ENCODE peak calls at places on chromosomes 6 and 20, in nine cellular contexts. I is mucosa of descending colon, N is small intestine, A is tibial artery, V is Peyer's patch, Q is mammary epithelial cell, M is esophagus squamous epithelium, C is upper lobe of right lung, X is left ventricle myocardium inferior. D is an unnamed sample.

GRCh38 chr6:33061987-33062386 is 11.5 kb downstream of the HLA-DPA1 start:
- DNase-seq in A (no peak), I (no peak), N (no peak), Q (no peak), M (no peak), X (no peak), C (no peak), V (no peak), D (no peak)

GRCh38 chr20:11791316-11792228 is 126.1 kb upstream of the BTBD3 start:
- DNase-seq in C (no peak), V (no peak), M (no peak), N (no peak), A (no peak), X (no peak), Q (peak; percentile 78), I (no peak), D (no peak)

GRCh38 chr6:150334790-150335783 is 33.7 kb upstream of the IYD start:
- DNase-seq in V (peak; percentile 75), N (peak; percentile 63), M (no peak), I (no peak), C (no peak), X (no peak), Q (peak; percentile 67), A (no peak), D (no peak)

GRCh38 chr6:91166271-91166670 is 579.4 kb upstream of the MAP3K7 start:
- DNase-seq in Q (peak; percentile 2), C (no peak), X (no peak), V (no peak), N (no peak), A (no peak), I (no peak), M (no peak), D (no peak)

GRCh38 chr6:34970962-34971361 is 81.9 kb downstream of the ANKS1A start:
- DNase-seq in I (no peak), V (no peak), N (no peak), C (no peak), X (no peak), Q (no peak), A (no peak), M (no peak), D (no peak)

GRCh38 chr20:44618318-44618731 is 33.2 kb downstream of the ADA start:
- DNase-seq in A (no peak), Q (peak; percentile 26), C (peak; percentile 66), I (peak; percentile 65), N (peak; percentile 62), M (no peak), V (peak; percentile 68), X (peak; percentile 65), D (no peak)

GRCh38 chr6:85670573-85670972 is 27.9 kb upstream of the SYNCRIP start:
- DNase-seq in C (no peak), V (no peak), N (no peak), M (no peak), I (no peak), A (no peak), Q (peak; percentile 49), X (no peak), D (no peak)

GRCh38 chr6:44049989-44050871 is 77.0 kb downstream of the MRPL14 start:
- DNase-seq in Q (no peak), X (no peak), V (no peak), N (no peak), C (no peak), M (no peak), A (no peak), I (no peak), D (no peak)

GRCh38 chr20:48614593-48615274 is 213.1 kb downstream of the PREX1 start:
- DNase-seq in V (peak; percentile 26), A (peak; percentile 31), N (no peak), M (no peak), X (no peak), I (peak; percentile 7), C (peak; percentile 45), Q (peak; percentile 46), D (peak; percentile 19)

DNA sequence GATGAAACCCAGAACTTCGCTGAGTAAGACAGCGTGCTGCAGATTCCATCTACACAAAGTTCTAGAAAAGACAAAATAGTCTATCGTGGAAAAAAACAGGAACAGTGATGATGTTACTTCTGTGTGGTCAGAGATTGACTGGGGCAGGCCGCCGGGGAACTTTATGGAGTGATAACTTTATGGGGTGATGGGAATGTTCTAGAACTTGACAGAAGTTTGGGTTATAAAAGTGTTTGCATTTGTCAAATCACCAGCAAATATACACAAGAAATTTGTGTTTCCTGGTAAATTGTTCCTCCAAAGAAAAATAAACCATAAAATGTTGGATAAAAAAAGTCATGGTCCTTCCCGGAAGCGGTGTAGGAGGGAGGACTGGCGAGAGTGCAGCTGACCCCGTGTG is 80.8 kb upstream of the QKI start:
- DNase-seq in Q (no peak), V (no peak), I (no peak), C (no peak), N (no peak), X (no peak), M (no peak), A (peak; percentile 25), D (no peak)
- H3K4me1 ChIP-seq in Q (no peaks in the 10 kb centered on the region), V (no peaks in the 10 kb centered on the region), I (no peaks in the 10 kb centered on the region), C (peaks cover 15% of the 10 kb centered on the region), N (no peaks in the 10 kb centered on the region), X (peaks cover 61% of the 10 kb centered on the region), M (no peaks in the 10 kb centered on the region), A (peaks cover 8% of the 10 kb centered on the region), D (peaks cover 28% of the 10 kb centered on the region)

DNA sequence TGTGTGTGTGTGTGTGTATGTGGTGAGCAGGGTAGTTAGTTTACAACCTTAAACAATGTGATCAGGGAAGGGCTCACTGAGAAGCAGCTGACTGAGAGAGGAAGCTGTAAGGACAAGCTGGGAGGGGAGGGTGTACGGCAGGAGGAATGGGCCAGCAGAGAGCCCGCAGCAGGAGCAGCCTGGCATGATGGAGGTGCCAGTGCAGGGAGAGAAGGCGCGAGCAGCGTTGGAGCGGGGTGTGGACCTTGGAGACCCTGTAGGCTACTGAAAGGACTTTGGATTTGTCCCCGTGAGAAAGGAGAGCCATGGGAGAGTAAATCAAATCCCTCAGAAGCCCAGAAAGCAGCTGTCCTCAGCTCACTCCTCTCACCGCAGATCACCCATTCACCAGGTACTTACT is 18.5 kb downstream of the FAM209B start:
- DNase-seq in N (no peak), V (no peak), M (no peak), A (no peak), Q (no peak), X (no peak), C (no peak), I (no peak), D (no peak)
- H3K4me1 ChIP-seq in N (no peaks in the 10 kb centered on the region), V (no peaks in the 10 kb centered on the region), M (no peaks in the 10 kb centered on the region), A (no peaks in the 10 kb centered on the region), Q (peaks cover 9% of the 10 kb centered on the region), X (peaks cover 17% of the 10 kb centered on the region), C (peaks cover 7% of the 10 kb centered on the region), I (no peaks in the 10 kb centered on the region), D (no peaks in the 10 kb centered on the region)

GRCh38 chr6:3912366-3913076 is 63.3 kb downstream of the FAM50B start:
- DNase-seq in A (no peak), N (no peak), C (no peak), M (no peak), Q (no peak), X (no peak), I (no peak), V (no peak), D (no peak)
- H3K4me1 ChIP-seq in A (peaks cover 40% of the 10 kb centered on the region), N (peaks cover 12% of the 10 kb centered on the region), C (peaks cover 26% of the 10 kb centered on the region), M (peaks cover 10% of the 10 kb centered on the region), Q (peaks cover 36% of the 10 kb centered on the region), X (peaks cover 43% of the 10 kb centered on the region), I (peaks cover 9% of the 10 kb centered on the region), V (no peaks in the 10 kb centered on the region), D (peaks cover 15% of the 10 kb centered on the region)

GRCh38 chr20:47500554-47500953 is 1.1 kb upstream of the NCOA3 start:
- DNase-seq in X (no peak), V (no peak), I (no peak), A (no peak), M (no peak), C (no peak), N (no peak), Q (no peak), D (no peak)

GRCh38 chr20:47499053-47499452 is 2.6 kb upstream of the NCOA3 start:
- DNase-seq in C (no peak), X (no peak), Q (no peak), A (peak; percentile 1), V (peak; percentile 29), M (no peak), N (no peak), I (no peak), D (no peak)

GRCh38 chr20:47501117-47501482 is 587 bp upstream of the NCOA3 start:
- DNase-seq in A (no peak), Q (no peak), I (no peak), N (no peak), V (no peak), X (no peak), C (no peak), M (no peak), D (no peak)

GRCh38 chr20:47496118-47496517 is 5.6 kb upstream of the NCOA3 start:
- DNase-seq in M (no peak), A (no peak), N (no peak), Q (no peak), X (no peak), C (no peak), V (no peak), I (no peak), D (no peak)

DNA sequence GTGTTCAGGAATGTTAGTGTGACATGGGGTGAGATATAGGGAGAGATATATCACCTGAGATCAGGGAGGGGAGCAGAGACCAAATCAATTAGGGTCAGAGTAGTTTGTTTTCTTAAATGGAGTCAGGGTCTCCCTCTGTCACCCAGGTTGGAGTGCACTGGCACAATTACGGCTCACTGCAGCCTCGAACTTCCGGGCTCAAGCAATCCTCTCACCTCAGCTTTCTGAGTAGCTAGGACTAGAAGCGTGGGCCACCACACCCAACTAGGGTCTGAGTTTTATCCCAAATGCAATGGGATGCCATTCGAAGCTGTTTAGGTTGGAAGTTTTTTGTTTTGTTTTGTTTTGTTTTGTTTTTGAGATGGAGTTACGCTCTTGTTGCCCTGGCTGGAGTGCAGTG is 3.1 kb upstream of the NCOA3 start:
- DNase-seq in I (no peak), Q (no peak), M (no peak), A (peak; percentile 2), C (no peak), N (no peak), V (peak; percentile 37), X (no peak), D (no peak)
- H3K4me1 ChIP-seq in I (peaks cover 19% of the 10 kb centered on the region), Q (peaks cover 17% of the 10 kb centered on the region), M (peaks cover 5% of the 10 kb centered on the region), A (peaks cover 14% of the 10 kb centered on the region), C (peaks cover 20% of the 10 kb centered on the region), N (peaks cover 3% of the 10 kb centered on the region), V (peaks cover 3% of the 10 kb centered on the region), X (peaks cover 45% of the 10 kb centered on the region), D (peaks cover 20% of the 10 kb centered on the region)

GRCh38 chr6:36600564-36601146 is 6.5 kb downstream of the SRSF3 start:
- DNase-seq in V (no peak), A (no peak), N (no peak), X (no peak), I (no peak), M (no peak), Q (no peak), C (no peak), D (no peak)

GRCh38 chr6:36599791-36600209 is 5.6 kb downstream of the SRSF3 start:
- DNase-seq in I (no peak), N (peak; percentile 55), Q (peak; percentile 51), M (no peak), V (peak; percentile 68), A (peak; percentile 65), X (no peak), C (peak; percentile 70), D (no peak)

GRCh38 chr6:36598326-36598725 is 4.2 kb downstream of the SRSF3 start:
- DNase-seq in I (no peak), V (peak; percentile 47), C (peak; percentile 18), Q (no peak), M (no peak), N (no peak), X (no peak), A (peak; percentile 23), D (no peak)

GRCh38 chr6:36597775-36598174 is 3.6 kb downstream of the SRSF3 start:
- DNase-seq in N (no peak), C (peak; percentile 19), M (no peak), Q (no peak), A (peak; percentile 46), I (no peak), X (no peak), V (peak; percentile 43), D (peak; percentile 3)

GRCh38 chr6:36598739-36599318 is 4.7 kb downstream of the SRSF3 start:
- DNase-seq in A (peak; percentile 27), C (peak; percentile 8), V (peak; percentile 27), M (no peak), N (no peak), Q (no peak), I (no peak), X (no peak), D (peak; percentile 2)
- H3K4me1 ChIP-seq in A (peaks cover 59% of the 10 kb centered on the region), C (peaks cover 62% of the 10 kb centered on the region), V (peaks cover 5% of the 10 kb centered on the region), M (peaks cover 15% of the 10 kb centered on the region), N (peaks cover 13% of the 10 kb centered on the region), Q (peaks cover 42% of the 10 kb centered on the region), I (peaks cover 54% of the 10 kb centered on the region), X (peaks cover 96% of the 10 kb centered on the region), D (peaks cover 69% of the 10 kb centered on the region)

D was measured in upper lobe of left lung.